ENCODE peak calls at places on chromosomes 12 and 14, in five cellular contexts. U is heart left ventricle, T is Panc1, Y is spleen, C is neural progenitor cell. S is an unnamed sample.

GRCh38 chr12:112218150-112218549 is 92.8 kb downstream of the TRAFD1 start:
- DNase-seq in T (no peak), U (no peak), C (no peak), Y (no peak), S (no peak)

GRCh38 chr14:53533384-53533975 is 380.4 kb upstream of the DDHD1 start:
- DNase-seq in C (no peak), Y (no peak), T (no peak), U (no peak), S (no peak)

GRCh38 chr14:31505411-31505810 is 17.6 kb upstream of the GPR33 start:
- DNase-seq in C (no peak), U (no peak), T (no peak), Y (no peak), S (no peak)

GRCh38 chr12:124713436-124714082 is 146.1 kb upstream of the NCOR2 start:
- DNase-seq in T (no peak), U (peak; percentile 50), C (peak; percentile 47), Y (no peak), S (no peak)

GRCh38 chr14:57266060-57266459 is 2.6 kb downstream of the EXOC5 start:
- DNase-seq in T (no peak), U (no peak), C (no peak), Y (no peak), S (no peak)

GRCh38 chr14:38238332-38238731 is 17.6 kb downstream of the CLEC14A start:
- DNase-seq in U (no peak), Y (no peak), T (no peak), C (no peak), S (no peak)

GRCh38 chr12:25553083-25553482 is at the start of gene LMNTD1:
- DNase-seq in T (no peak), Y (no peak), U (no peak), C (no peak), S (no peak)

GRCh38 chr12:5960783-5961182 is 15.7 kb upstream of the ANO2 start:
- DNase-seq in T (no peak), U (no peak), Y (no peak), C (peak; percentile 36), S (no peak)

GRCh38 chr14:92513204-92513965 is at the start of gene RIN3:
- DNase-seq in U (peak; percentile 70), C (peak; percentile 78), T (no peak), Y (peak; percentile 94), S (no peak)

GRCh38 chr12:43789941-43790340 is 16.2 kb downstream of the TWF1 start:
- DNase-seq in C (no peak), Y (no peak), U (no peak), T (no peak), S (no peak)

GRCh38 chr14:64591809-64592208 is 42.0 kb downstream of the PPP1R36 start:
- DNase-seq in Y (no peak), T (no peak), U (no peak), C (no peak), S (no peak)

GRCh38 chr12:107468182-107468581 is 217.4 kb upstream of the PWP1 start:
- DNase-seq in Y (peak; percentile 67), U (no peak), T (no peak), C (no peak), S (no peak)

GRCh38 chr12:49037947-49038237 is 19.3 kb upstream of the PRKAG1 start:
- DNase-seq in Y (no peak), T (no peak), U (no peak), C (no peak), S (no peak)

GRCh38 chr14:95222151-95222631 is 64.9 kb upstream of the DICER1 start:
- DNase-seq in C (no peak), U (no peak), Y (no peak), T (no peak), S (no peak)

GRCh38 chr12:78181544-78182162 is 351.0 kb downstream of the NAV3 start:
- DNase-seq in U (no peak), T (no peak), C (peak; percentile 44), Y (no peak), S (no peak)

GRCh38 chr14:67514203-67514607 is 18.9 kb upstream of the PLEKHH1 start:
- DNase-seq in C (no peak), Y (peak; percentile 82), U (peak; percentile 10), T (no peak), S (no peak)

DNA sequence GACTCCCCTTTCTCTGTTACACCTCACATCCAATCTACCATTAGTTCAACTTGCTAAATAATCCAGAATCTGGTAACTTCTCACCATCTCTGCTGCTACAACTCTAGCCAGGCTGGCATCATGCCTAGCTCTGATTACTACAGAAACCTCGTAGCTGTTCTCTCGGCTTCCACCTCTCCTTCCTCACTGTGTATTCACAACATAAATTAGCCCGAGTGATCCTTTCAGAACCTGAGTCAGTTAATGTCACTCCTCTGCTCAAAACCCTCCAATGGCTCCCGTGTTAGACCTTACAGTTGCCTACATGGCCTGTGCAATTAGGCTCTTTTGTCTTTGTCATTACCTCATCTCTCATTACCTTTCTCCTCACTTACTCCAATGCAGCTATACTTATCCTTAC is 139.4 kb downstream of the PDE3A start:
- DNase-seq in C (no peak), U (no peak), Y (no peak), T (no peak), S (no peak)
- H3K4me1 ChIP-seq in C (no peaks in the 10 kb centered on the region), U (no peaks in the 10 kb centered on the region), Y (no peaks in the 10 kb centered on the region), T (no peaks in the 10 kb centered on the region), S (no peaks in the 10 kb centered on the region)

DNA sequence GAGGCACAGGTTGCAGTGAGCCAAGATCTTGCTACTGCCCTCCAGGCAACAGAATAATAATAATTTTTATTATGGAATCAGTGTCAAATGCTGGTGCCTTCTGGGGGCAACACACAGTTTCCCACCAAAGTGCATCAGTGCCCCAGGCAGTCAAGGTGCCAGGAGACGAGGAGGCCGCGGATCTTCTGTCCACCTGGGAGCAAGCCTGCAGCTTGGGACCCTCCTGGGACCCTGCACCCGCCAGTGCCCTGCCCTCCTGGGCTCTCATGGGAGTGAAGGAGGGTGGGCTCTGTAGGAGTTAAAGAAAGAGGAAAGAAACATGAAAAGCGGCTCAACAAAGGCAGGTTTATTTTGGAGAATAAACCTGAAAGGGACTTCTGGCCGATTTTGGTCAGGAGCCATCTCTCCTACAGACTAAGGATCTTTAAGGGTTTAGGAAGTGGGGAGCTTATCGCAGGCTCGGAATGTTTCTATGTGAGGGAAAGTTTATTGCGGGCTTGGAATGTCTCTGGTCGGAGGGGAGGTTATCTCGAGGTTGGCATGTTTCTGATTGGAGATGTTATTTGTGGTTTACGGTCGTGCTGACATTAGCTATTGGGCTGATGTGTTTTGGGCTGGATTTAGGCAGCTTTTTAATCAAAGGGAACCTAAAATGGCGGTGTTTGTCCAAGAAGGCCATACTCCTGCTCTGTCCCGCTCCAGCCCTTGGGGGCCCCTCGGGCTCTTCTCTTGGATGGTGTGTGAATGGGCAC is 1.1 kb upstream of the ASPG start:
- DNase-seq in T (no peak), Y (no peak), U (no peak), C (no peak), S (no peak)
- H3K4me1 ChIP-seq in T (no peaks in the 10 kb centered on the region), Y (peaks cover 6% of the 10 kb centered on the region), U (peaks cover 4% of the 10 kb centered on the region), C (no peaks in the 10 kb centered on the region), S (no peaks in the 10 kb centered on the region)

GRCh38 chr12:132500856-132501180 is 10.9 kb downstream of the FBRSL1 start:
- DNase-seq in Y (no peak), C (no peak), U (no peak), T (no peak), S (no peak)

GRCh38 chr12:132502149-132502881 is 12.4 kb downstream of the FBRSL1 start:
- DNase-seq in U (no peak), C (peak; percentile 72), T (no peak), Y (no peak), S (no peak)

GRCh38 chr12:132502882-132503193 is 12.9 kb downstream of the FBRSL1 start:
- DNase-seq in C (no peak), U (no peak), T (no peak), Y (no peak), S (no peak)

GRCh38 chr12:132500137-132500855 is 10.3 kb downstream of the FBRSL1 start:
- DNase-seq in Y (no peak), C (no peak), T (no peak), U (no peak), S (no peak)

DNA sequence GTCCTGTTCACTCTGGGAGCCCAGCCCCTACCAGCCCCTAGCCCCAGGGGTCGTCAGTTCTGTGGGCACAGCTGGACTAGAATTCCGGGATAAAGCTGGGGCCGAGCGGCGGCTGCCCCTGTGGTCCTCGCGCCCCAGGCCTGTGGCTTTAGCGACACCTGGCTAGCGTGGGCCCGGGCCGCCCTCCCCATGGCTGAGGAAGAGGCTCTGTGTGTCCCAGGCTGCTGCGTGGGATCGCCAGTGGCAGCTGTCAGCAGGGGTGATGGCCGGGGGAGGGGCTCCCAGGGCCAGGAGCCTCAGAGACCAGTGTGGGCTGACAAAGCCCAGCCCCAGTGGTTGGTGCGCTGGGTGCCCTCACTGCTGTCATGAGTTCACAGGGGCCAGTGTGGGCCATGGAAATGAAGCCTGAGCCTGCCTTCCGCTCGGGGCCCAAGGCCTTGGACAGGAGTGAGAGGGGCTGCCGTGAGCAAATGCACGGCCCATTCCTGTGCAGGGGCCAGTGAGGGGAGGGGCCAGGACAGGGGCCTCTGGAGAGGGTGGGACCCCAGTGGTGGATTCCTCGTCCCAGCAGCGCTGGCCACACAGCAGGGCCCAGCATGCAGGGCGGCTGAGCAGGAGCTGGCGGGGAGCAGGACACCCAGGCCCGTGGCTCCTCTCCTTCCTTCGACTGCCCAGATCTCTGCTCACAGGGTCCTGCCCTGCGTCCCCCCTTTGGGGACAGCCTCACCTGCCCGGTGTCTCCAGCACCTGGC is 11.4 kb downstream of the FBRSL1 start:
- DNase-seq in U (no peak), Y (no peak), C (peak; percentile 36), T (no peak), S (no peak)
- H3K4me1 ChIP-seq in U (peaks cover 73% of the 10 kb centered on the region), Y (peaks cover 99% of the 10 kb centered on the region), C (peaks cover 21% of the 10 kb centered on the region), T (peaks cover 35% of the 10 kb centered on the region), S (peaks cover 2% of the 10 kb centered on the region)

DNA sequence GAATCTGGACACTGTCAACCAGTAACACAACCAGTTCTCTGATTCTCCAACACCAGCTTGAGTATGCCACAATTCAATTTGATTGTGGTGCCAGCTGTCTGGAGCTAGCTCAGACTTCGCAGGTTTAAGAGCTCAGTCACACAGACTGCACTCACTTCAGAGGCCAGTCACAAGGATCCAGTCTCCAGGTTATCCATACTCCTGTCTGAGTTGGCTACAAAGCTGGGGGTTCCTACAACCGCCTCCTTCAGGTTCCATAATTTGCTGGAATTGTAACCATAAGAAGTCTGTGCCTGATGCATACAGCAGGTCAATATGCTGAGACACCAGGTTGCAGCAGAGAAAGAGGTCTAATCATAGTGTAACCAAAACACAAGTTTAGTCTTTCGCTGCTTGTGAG is 70.5 kb upstream of the CPSF6 start:
- DNase-seq in Y (no peak), T (no peak), C (no peak), U (no peak), S (no peak)
- H3K4me1 ChIP-seq in Y (no peaks in the 10 kb centered on the region), T (no peaks in the 10 kb centered on the region), C (peaks cover 16% of the 10 kb centered on the region), U (no peaks in the 10 kb centered on the region), S (no peaks in the 10 kb centered on the region)